ENCODE peak calls at places on chromosomes 5 and 9, in six cellular contexts. One of them, this sample, is unnamed.

GRCh38 chr5:158175664-158176507 is 316.9 kb upstream of the CLINT1 start:
- DNase-seq in HCT116: no peak
- DNase-seq in mesendoderm: peak; percentile 42
- DNase-seq in pancreas: no peak
- DNase-seq in CD8-positive, alpha-beta memory T cell: no peak
- DNase-seq in body of pancreas: no peak
- DNase-seq in this sample: no peak

GRCh38 chr9:72271617-72272478 is 93.2 kb downstream of the ZFAND5 start:
- DNase-seq in HCT116: peak; percentile 47
- DNase-seq in mesendoderm: peak; percentile 62
- DNase-seq in pancreas: peak; percentile 41
- DNase-seq in CD8-positive, alpha-beta memory T cell: peak; percentile 16
- DNase-seq in body of pancreas: peak; percentile 56
- DNase-seq in this sample: peak; percentile 50

GRCh38 chr5:17431272-17432050 is 66.6 kb upstream of the TAF11L2 start:
- DNase-seq in HCT116: no peak
- DNase-seq in mesendoderm: no peak
- DNase-seq in pancreas: no peak
- DNase-seq in CD8-positive, alpha-beta memory T cell: no peak
- DNase-seq in body of pancreas: no peak
- DNase-seq in this sample: no peak

GRCh38 chr5:130541617-130542221 is 623.3 kb downstream of the HINT1 start:
- DNase-seq in HCT116: no peak
- DNase-seq in mesendoderm: no peak
- DNase-seq in pancreas: no peak
- DNase-seq in CD8-positive, alpha-beta memory T cell: no peak
- DNase-seq in body of pancreas: no peak
- DNase-seq in this sample: peak; percentile 89

GRCh38 chr9:121599872-121600585 is 51.4 kb upstream of the DAB2IP start:
- DNase-seq in HCT116: no peak
- DNase-seq in mesendoderm: no peak
- DNase-seq in pancreas: no peak
- DNase-seq in CD8-positive, alpha-beta memory T cell: no peak
- DNase-seq in body of pancreas: no peak
- DNase-seq in this sample: no peak

GRCh38 chr9:96048954-96049831 is 173.7 kb downstream of the ERCC6L2 start:
- DNase-seq in HCT116: no peak
- DNase-seq in mesendoderm: no peak
- DNase-seq in pancreas: peak; percentile 77
- DNase-seq in CD8-positive, alpha-beta memory T cell: no peak
- DNase-seq in body of pancreas: peak; percentile 84
- DNase-seq in this sample: no peak

GRCh38 chr5:173709761-173710160 is 93.3 kb upstream of the BOD1 start:
- DNase-seq in HCT116: no peak
- DNase-seq in mesendoderm: no peak
- DNase-seq in pancreas: no peak
- DNase-seq in CD8-positive, alpha-beta memory T cell: no peak
- DNase-seq in body of pancreas: no peak
- DNase-seq in this sample: no peak

GRCh38 chr9:132507670-132508469 is 74.5 kb upstream of the BARHL1 start:
- DNase-seq in HCT116: peak; percentile 37
- DNase-seq in mesendoderm: peak; percentile 76
- DNase-seq in pancreas: peak; percentile 42
- DNase-seq in CD8-positive, alpha-beta memory T cell: peak; percentile 53
- DNase-seq in body of pancreas: peak; percentile 69
- DNase-seq in this sample: peak; percentile 67

GRCh38 chr9:133854785-133855184 is 116.6 kb upstream of the SARDH start:
- DNase-seq in HCT116: no peak
- DNase-seq in mesendoderm: no peak
- DNase-seq in pancreas: no peak
- DNase-seq in CD8-positive, alpha-beta memory T cell: no peak
- DNase-seq in body of pancreas: no peak
- DNase-seq in this sample: no peak

GRCh38 chr9:127178646-127179632 is 56.5 kb upstream of the ANGPTL2 start:
- DNase-seq in HCT116: no peak
- DNase-seq in mesendoderm: no peak
- DNase-seq in pancreas: no peak
- DNase-seq in CD8-positive, alpha-beta memory T cell: no peak
- DNase-seq in body of pancreas: peak; percentile 6
- DNase-seq in this sample: no peak

GRCh38 chr5:59296317-59297264 is 596.9 kb downstream of the PDE4D start:
- DNase-seq in HCT116: no peak
- DNase-seq in mesendoderm: no peak
- DNase-seq in pancreas: no peak
- DNase-seq in CD8-positive, alpha-beta memory T cell: no peak
- DNase-seq in body of pancreas: no peak
- DNase-seq in this sample: peak; percentile 71

GRCh38 chr5:6373081-6373846 is 5.1 kb downstream of the MED10 start:
- DNase-seq in HCT116: no peak
- DNase-seq in mesendoderm: no peak
- DNase-seq in pancreas: no peak
- DNase-seq in CD8-positive, alpha-beta memory T cell: no peak
- DNase-seq in body of pancreas: no peak
- DNase-seq in this sample: no peak

GRCh38 chr5:172446336-172447051 is 7.8 kb downstream of the SH3PXD2B start:
- DNase-seq in HCT116: no peak
- DNase-seq in mesendoderm: no peak
- DNase-seq in pancreas: no peak
- DNase-seq in CD8-positive, alpha-beta memory T cell: no peak
- DNase-seq in body of pancreas: no peak
- DNase-seq in this sample: peak; percentile 46

GRCh38 chr9:69861011-69861410 is 40.4 kb downstream of the CFAP95 start:
- DNase-seq in HCT116: no peak
- DNase-seq in mesendoderm: no peak
- DNase-seq in pancreas: no peak
- DNase-seq in CD8-positive, alpha-beta memory T cell: no peak
- DNase-seq in body of pancreas: no peak
- DNase-seq in this sample: peak; percentile 24

GRCh38 chr9:17294822-17295624 is 160.2 kb downstream of the CNTLN start:
- DNase-seq in HCT116: no peak
- DNase-seq in mesendoderm: no peak
- DNase-seq in pancreas: no peak
- DNase-seq in CD8-positive, alpha-beta memory T cell: no peak
- DNase-seq in body of pancreas: no peak
- DNase-seq in this sample: no peak

GRCh38 chr5:56129288-56129687 is 103.8 kb downstream of the ANKRD55 start:
- DNase-seq in HCT116: no peak
- DNase-seq in mesendoderm: no peak
- DNase-seq in pancreas: no peak
- DNase-seq in CD8-positive, alpha-beta memory T cell: no peak
- DNase-seq in body of pancreas: no peak
- DNase-seq in this sample: no peak

GRCh38 chr9:110538169-110538568 is 41.4 kb downstream of the SVEP1 start:
- DNase-seq in HCT116: no peak
- DNase-seq in mesendoderm: no peak
- DNase-seq in pancreas: no peak
- DNase-seq in CD8-positive, alpha-beta memory T cell: no peak
- DNase-seq in body of pancreas: no peak
- DNase-seq in this sample: peak; percentile 25

GRCh38 chr5:41863871-41864486 is 6.2 kb downstream of the OXCT1 start:
- DNase-seq in HCT116: no peak
- DNase-seq in mesendoderm: no peak
- DNase-seq in pancreas: no peak
- DNase-seq in CD8-positive, alpha-beta memory T cell: no peak
- DNase-seq in body of pancreas: no peak
- DNase-seq in this sample: peak; percentile 31

GRCh38 chr9:99833735-99834134 is 12.1 kb downstream of the NR4A3 start:
- DNase-seq in HCT116: no peak
- DNase-seq in mesendoderm: peak; percentile 46
- DNase-seq in pancreas: no peak
- DNase-seq in CD8-positive, alpha-beta memory T cell: no peak
- DNase-seq in body of pancreas: no peak
- DNase-seq in this sample: no peak
- H3K4me3 ChIP-seq in HCT116: no peak overlapping the region
- H3K4me3 ChIP-seq in mesendoderm: no peak overlapping the region
- H3K4me3 ChIP-seq in pancreas: no peak overlapping the region
- H3K4me3 ChIP-seq in CD8-positive, alpha-beta memory T cell: no peak overlapping the region
- H3K4me3 ChIP-seq in body of pancreas: no peak overlapping the region
- H3K4me3 ChIP-seq in this sample: no peak overlapping the region

GRCh38 chr5:72673623-72674022 is 142.8 kb upstream of the TNPO1 start:
- DNase-seq in HCT116: no peak
- DNase-seq in mesendoderm: no peak
- DNase-seq in pancreas: no peak
- DNase-seq in CD8-positive, alpha-beta memory T cell: no peak
- DNase-seq in body of pancreas: no peak
- DNase-seq in this sample: no peak
- H3K4me3 ChIP-seq in HCT116: no peak overlapping the region
- H3K4me3 ChIP-seq in mesendoderm: no peak overlapping the region
- H3K4me3 ChIP-seq in pancreas: no peak overlapping the region
- H3K4me3 ChIP-seq in CD8-positive, alpha-beta memory T cell: no peak overlapping the region
- H3K4me3 ChIP-seq in body of pancreas: no peak overlapping the region
- H3K4me3 ChIP-seq in this sample: no peak overlapping the region

GRCh38 chr9:18490591-18491370 is 16.8 kb downstream of the ADAMTSL1 start:
- DNase-seq in HCT116: no peak
- DNase-seq in mesendoderm: peak; percentile 45
- DNase-seq in pancreas: no peak
- DNase-seq in CD8-positive, alpha-beta memory T cell: no peak
- DNase-seq in body of pancreas: no peak
- DNase-seq in this sample: peak; percentile 99
- H3K4me3 ChIP-seq in HCT116: no peak overlapping the region
- H3K4me3 ChIP-seq in mesendoderm: no peak overlapping the region
- H3K4me3 ChIP-seq in pancreas: no peak overlapping the region
- H3K4me3 ChIP-seq in CD8-positive, alpha-beta memory T cell: no peak overlapping the region
- H3K4me3 ChIP-seq in body of pancreas: no peak overlapping the region
- H3K4me3 ChIP-seq in this sample: peak overlapping the region; percentile 1

GRCh38 chr9:35097573-35097972 is 1.2 kb upstream of the PIGO start:
- DNase-seq in HCT116: no peak
- DNase-seq in mesendoderm: no peak
- DNase-seq in pancreas: no peak
- DNase-seq in CD8-positive, alpha-beta memory T cell: no peak
- DNase-seq in body of pancreas: no peak
- DNase-seq in this sample: no peak

GRCh38 chr9:35096035-35096849 is at the start of gene PIGO:
- DNase-seq in HCT116: peak; percentile 81
- DNase-seq in mesendoderm: peak; percentile 94
- DNase-seq in pancreas: peak; percentile 88
- DNase-seq in CD8-positive, alpha-beta memory T cell: peak; percentile 92
- DNase-seq in body of pancreas: peak; percentile 91
- DNase-seq in this sample: peak; percentile 80

GRCh38 chr9:35091536-35091935 is 4.9 kb downstream of the PIGO start:
- DNase-seq in HCT116: no peak
- DNase-seq in mesendoderm: no peak
- DNase-seq in pancreas: no peak
- DNase-seq in CD8-positive, alpha-beta memory T cell: no peak
- DNase-seq in body of pancreas: no peak
- DNase-seq in this sample: no peak

DNA sequence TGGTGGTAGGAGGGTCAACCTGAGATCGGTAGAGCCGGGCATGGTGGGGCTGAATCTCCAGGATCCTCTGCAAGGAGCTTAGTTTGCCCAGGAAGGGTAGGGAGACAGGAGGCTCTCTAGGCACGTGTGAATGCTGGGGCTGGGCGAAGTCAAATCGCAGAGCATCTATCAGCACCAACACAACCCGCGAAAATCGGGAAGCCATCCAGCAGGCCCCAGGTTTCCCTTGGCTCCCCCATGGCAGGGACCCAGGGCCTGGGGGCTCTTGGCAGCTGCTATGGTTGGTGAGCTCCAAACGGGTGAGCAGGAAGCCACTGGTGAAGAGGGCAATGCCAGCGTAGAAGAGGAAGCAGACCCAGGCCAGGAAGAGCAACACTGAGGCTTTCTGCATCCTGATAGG is 1.2 kb downstream of the PIGO start:
- DNase-seq in HCT116: no peak
- DNase-seq in mesendoderm: no peak
- DNase-seq in pancreas: no peak
- DNase-seq in CD8-positive, alpha-beta memory T cell: no peak
- DNase-seq in body of pancreas: no peak
- DNase-seq in this sample: no peak
- H3K4me3 ChIP-seq in HCT116: peak overlapping the region; percentile 57
- H3K4me3 ChIP-seq in mesendoderm: no peak overlapping the region
- H3K4me3 ChIP-seq in pancreas: no peak overlapping the region
- H3K4me3 ChIP-seq in CD8-positive, alpha-beta memory T cell: peak overlapping the region; percentile 81
- H3K4me3 ChIP-seq in body of pancreas: no peak overlapping the region
- H3K4me3 ChIP-seq in this sample: no peak overlapping the region

GRCh38 chr9:91346644-91347043 is 15.1 kb downstream of the AUH start:
- DNase-seq in HCT116: no peak
- DNase-seq in mesendoderm: no peak
- DNase-seq in pancreas: no peak
- DNase-seq in CD8-positive, alpha-beta memory T cell: no peak
- DNase-seq in body of pancreas: no peak
- DNase-seq in this sample: no peak

GRCh38 chr9:91349115-91349555 is 12.6 kb downstream of the AUH start:
- DNase-seq in HCT116: no peak
- DNase-seq in mesendoderm: no peak
- DNase-seq in pancreas: no peak
- DNase-seq in CD8-positive, alpha-beta memory T cell: no peak
- DNase-seq in body of pancreas: no peak
- DNase-seq in this sample: no peak

GRCh38 chr9:91348191-91348790 is 13.4 kb downstream of the AUH start:
- DNase-seq in HCT116: no peak
- DNase-seq in mesendoderm: no peak
- DNase-seq in pancreas: no peak
- DNase-seq in CD8-positive, alpha-beta memory T cell: no peak
- DNase-seq in body of pancreas: no peak
- DNase-seq in this sample: no peak

GRCh38 chr9:91345978-91346377 is 15.7 kb downstream of the AUH start:
- DNase-seq in HCT116: no peak
- DNase-seq in mesendoderm: no peak
- DNase-seq in pancreas: no peak
- DNase-seq in CD8-positive, alpha-beta memory T cell: no peak
- DNase-seq in body of pancreas: no peak
- DNase-seq in this sample: no peak

GRCh38 chr9:91347370-91347769 is 14.3 kb downstream of the AUH start:
- DNase-seq in HCT116: no peak
- DNase-seq in mesendoderm: no peak
- DNase-seq in pancreas: no peak
- DNase-seq in CD8-positive, alpha-beta memory T cell: no peak
- DNase-seq in body of pancreas: no peak
- DNase-seq in this sample: no peak
- H3K4me3 ChIP-seq in HCT116: no peak overlapping the region
- H3K4me3 ChIP-seq in mesendoderm: no peak overlapping the region
- H3K4me3 ChIP-seq in pancreas: no peak overlapping the region
- H3K4me3 ChIP-seq in CD8-positive, alpha-beta memory T cell: no peak overlapping the region
- H3K4me3 ChIP-seq in body of pancreas: no peak overlapping the region
- H3K4me3 ChIP-seq in this sample: no peak overlapping the region

GRCh38 chr5:108078345-108078744 is 303.6 kb downstream of the FBXL17 start:
- DNase-seq in HCT116: no peak
- DNase-seq in mesendoderm: peak; percentile 60
- DNase-seq in pancreas: no peak
- DNase-seq in CD8-positive, alpha-beta memory T cell: no peak
- DNase-seq in body of pancreas: no peak
- DNase-seq in this sample: no peak
- H3K4me3 ChIP-seq in HCT116: no peak overlapping the region
- H3K4me3 ChIP-seq in mesendoderm: no peak overlapping the region
- H3K4me3 ChIP-seq in pancreas: no peak overlapping the region
- H3K4me3 ChIP-seq in CD8-positive, alpha-beta memory T cell: no peak overlapping the region
- H3K4me3 ChIP-seq in body of pancreas: no peak overlapping the region
- H3K4me3 ChIP-seq in this sample: no peak overlapping the region

This sample was measured in astrocyte of the spinal cord.